ENCODE peak calls at places on chromosomes 16 and 17, in nine cellular contexts. K is left ventricle myocardium inferior, W is osteocyte, H is tibial artery, Q is HFF-Myc, D is fibroblast of lung, B is GM20000, A is GM10248, C is choroid plexus epithelial cell. I is an unnamed sample.

GRCh38 chr16:77169650-77170236 is 21.2 kb upstream of the MON1B start:
- DNase-seq in B (peak), K (no peak), C (peak), A (peak), D (peak), H (no peak), W (no peak), Q (peak), I (no peak)

GRCh38 chr16:711548-712320 is 3.2 kb upstream of the METRN start:
- DNase-seq in W (peak), B (peak), C (peak), K (peak), H (peak), A (peak), Q (no peak), D (peak), I (no peak)

GRCh38 chr17:63780507-63780906 is 6.5 kb downstream of the DDX42 start:
- DNase-seq in W (no peak), A (no peak), D (peak), K (no peak), C (peak), B (no peak), Q (no peak), H (no peak), I (no peak)

GRCh38 chr16:7335991-7336634 is 3.5 kb downstream of the RBFOX1 start:
- DNase-seq in H (no peak), C (no peak), W (no peak), B (no peak), K (no peak), D (no peak), Q (no peak), A (no peak), I (no peak)

GRCh38 chr16:17431012-17431411 is 39.7 kb downstream of the XYLT1 start:
- DNase-seq in W (no peak), Q (no peak), A (no peak), D (peak), K (no peak), C (no peak), H (no peak), B (no peak), I (no peak)

GRCh38 chr16:14014284-14014625 is 56.9 kb upstream of the MRTFB start:
- DNase-seq in C (no peak), W (no peak), B (no peak), Q (no peak), H (no peak), A (no peak), K (no peak), D (no peak), I (no peak)

GRCh38 chr17:83200231-83200699 is 120.9 kb downstream of the METRNL start:
- DNase-seq in H (peak), C (no peak), Q (no peak), B (no peak), W (no peak), K (peak), D (peak), A (no peak), I (peak)

GRCh38 chr17:6420173-6420641 is 14.7 kb downstream of the AIPL1 start:
- DNase-seq in Q (no peak), K (no peak), D (peak), C (peak), H (no peak), W (no peak), A (no peak), B (no peak), I (no peak)

GRCh38 chr17:17525956-17526355 is 29.8 kb upstream of the RASD1 start:
- DNase-seq in H (no peak), D (no peak), W (no peak), Q (no peak), C (no peak), B (no peak), K (no peak), A (no peak), I (no peak)

DNA sequence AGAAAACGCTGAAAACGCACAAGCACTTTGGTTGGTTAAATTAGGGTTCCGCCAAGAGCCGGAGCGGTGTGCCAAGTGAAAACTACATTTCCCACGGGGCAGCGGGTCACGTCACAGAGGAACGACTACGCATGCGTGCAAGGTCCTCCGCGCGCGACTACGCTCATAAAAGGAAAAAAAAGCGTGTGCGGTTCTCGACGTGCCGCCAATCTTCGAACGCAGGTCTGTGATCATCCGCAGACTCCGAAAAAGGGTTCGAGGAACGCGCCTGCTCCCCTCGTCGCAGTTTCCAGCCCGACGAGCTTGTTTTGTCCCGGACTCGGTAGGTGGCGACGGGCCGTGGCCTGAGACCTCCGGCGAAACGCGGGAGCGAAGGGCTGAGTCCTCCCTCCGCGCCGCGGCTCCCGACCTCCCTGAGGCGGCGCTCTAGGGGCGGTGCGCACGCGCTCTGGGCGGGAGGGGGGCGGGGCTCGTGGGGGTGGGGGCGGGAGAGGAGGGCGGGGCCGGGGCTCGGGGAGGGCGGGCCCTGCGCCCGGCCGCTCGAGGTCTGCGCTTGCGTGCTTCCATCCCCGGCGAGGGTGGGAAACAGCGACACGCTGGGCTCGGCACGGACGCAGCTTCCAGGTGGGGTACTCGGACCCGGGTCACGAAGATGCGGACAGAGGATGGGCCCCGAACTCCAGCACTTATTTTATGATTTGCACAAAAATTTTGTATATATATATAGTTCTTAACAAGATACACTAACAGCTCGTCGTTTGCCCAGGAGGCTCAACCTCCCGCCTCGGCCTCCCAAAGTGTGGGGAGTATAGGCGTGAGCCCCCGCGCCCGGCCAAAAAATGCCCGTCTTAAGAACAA is at the start of gene SGF29:
- DNase-seq in W (peak), C (peak), A (peak), H (peak), D (peak), Q (peak), K (peak), B (peak), I (peak)
- TF ChIP-seq CTCF in W (peak), C (peak), A (peak), H (peak), D (no peak), Q (no peak), K (peak), B (peak), I (no peak)

GRCh38 chr17:21268596-21269188 is 15.5 kb upstream of the NATD1 start:
- DNase-seq in C (no peak), K (no peak), W (no peak), D (no peak), A (no peak), B (no peak), Q (no peak), H (no peak), I (no peak)

GRCh38 chr17:21262259-21262993 is 9.2 kb upstream of the NATD1 start:
- DNase-seq in W (no peak), A (no peak), K (no peak), Q (no peak), B (no peak), H (no peak), C (no peak), D (no peak), I (no peak)

GRCh38 chr17:21258593-21258992 is 5.4 kb upstream of the NATD1 start:
- DNase-seq in A (no peak), B (no peak), C (no peak), K (no peak), H (no peak), Q (no peak), D (no peak), W (no peak), I (no peak)

GRCh38 chr17:21263351-21263750 is 10.1 kb upstream of the NATD1 start:
- DNase-seq in K (no peak), A (no peak), Q (no peak), C (peak), W (no peak), H (no peak), B (no peak), D (peak), I (no peak)
- TF ChIP-seq CTCF in K (no peak), A (no peak), Q (no peak), C (no peak), W (no peak), H (no peak), B (no peak), D (no peak), I (no peak)

GRCh38 chr17:81298325-81298990 is 3.4 kb upstream of the SLC38A10 start:
- DNase-seq in D (no peak), C (no peak), K (no peak), W (no peak), H (no peak), Q (no peak), A (no peak), B (no peak), I (no peak)

GRCh38 chr17:81298991-81299733 is 4.1 kb upstream of the SLC38A10 start:
- DNase-seq in A (no peak), Q (no peak), K (no peak), B (no peak), C (no peak), H (no peak), D (no peak), W (no peak), I (no peak)

GRCh38 chr17:81294512-81295030 is 536 bp downstream of the SLC38A10 start:
- DNase-seq in D (peak), K (peak), A (no peak), B (no peak), Q (no peak), W (no peak), H (peak), C (no peak), I (no peak)

GRCh38 chr17:81295031-81295677 is at the start of gene SLC38A10:
- DNase-seq in Q (peak), K (peak), A (peak), B (peak), D (peak), C (peak), H (peak), W (peak), I (peak)

DNA sequence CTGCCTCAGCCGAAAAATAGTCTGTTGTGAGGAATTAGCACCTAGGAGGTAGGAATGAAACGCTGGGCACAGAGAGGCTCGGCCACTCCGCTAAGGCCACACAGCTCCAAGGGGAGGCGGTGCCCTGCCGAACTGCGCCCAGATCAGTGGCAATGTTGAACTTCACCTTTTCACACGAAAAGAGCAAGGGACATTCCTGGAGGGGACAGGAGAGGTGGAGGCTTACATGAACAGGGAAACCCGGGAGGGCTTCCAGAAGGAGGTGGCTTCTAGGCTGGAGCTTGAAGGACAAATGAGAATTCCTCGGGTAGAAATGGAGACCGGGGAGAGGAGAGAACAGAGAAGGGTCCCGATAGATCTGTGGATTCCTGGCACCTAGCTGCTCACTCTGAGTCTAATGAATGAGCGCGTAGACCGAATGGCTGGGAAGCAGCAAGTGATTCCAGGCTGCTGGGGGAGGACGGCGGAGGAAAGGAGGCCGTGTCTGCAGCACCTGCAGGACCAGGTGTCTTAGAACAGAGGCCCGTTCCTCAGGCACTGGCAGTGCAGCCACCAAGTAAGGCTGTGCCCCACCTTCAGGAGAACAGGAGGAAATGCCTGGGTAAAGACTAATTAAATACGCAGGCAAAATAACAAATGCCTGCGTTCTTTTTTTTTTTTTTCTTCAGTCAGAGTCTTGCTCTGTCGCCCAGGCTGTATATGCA is 723 bp upstream of the SLC38A10 start:
- DNase-seq in B (peak), W (no peak), D (peak), H (no peak), K (no peak), C (peak), Q (no peak), A (peak), I (no peak)
- TF ChIP-seq CTCF in B (no peak), W (peak), D (peak), H (no peak), K (peak), C (peak), Q (no peak), A (peak), I (no peak)

GRCh38 chr16:66274335-66275110 is 92.0 kb upstream of the CDH5 start:
- DNase-seq in D (peak), H (no peak), A (no peak), B (no peak), Q (no peak), C (peak), K (no peak), W (peak), I (no peak)
- TF ChIP-seq CTCF in D (peak), H (peak), A (peak), B (no peak), Q (peak), C (no peak), K (peak), W (peak), I (no peak)

I was measured in omental fat pad.